ENCODE peak calls at places on chromosomes 2 and 18, in four cellular contexts. G is NCI-H774; D is stimulated activated CD8-positive, alpha-beta memory T cell treated with anti-CD3 and anti-CD28 coated beads, Interleukin-15, amount 100 ng/mL, for 1 hour; E is KBM-7. R is an unnamed sample.

GRCh38 chr18:49514577-49514976 is 27.5 kb upstream of the C18orf32 start:
- DNase-seq in G (no peak), D (no peak), E (no peak), R (no peak)

GRCh38 chr2:142857247-142858154 is 20.0 kb upstream of the KYNU start:
- DNase-seq in G (no peak), D (no peak), E (no peak), R (no peak)

GRCh38 chr2:223788826-223789225 is 48.6 kb downstream of the AP1S3 start:
- DNase-seq in G (no peak), D (no peak), E (no peak), R (no peak)

GRCh38 chr2:13005761-13006336 is 289.1 kb downstream of the TRIB2 start:
- DNase-seq in G (no peak), D (no peak), E (peak; percentile 3), R (no peak)

GRCh38 chr18:50475538-50476193 is 84.2 kb upstream of the MAPK4 start:
- DNase-seq in G (no peak), D (no peak), E (no peak), R (no peak)

GRCh38 chr2:126700677-126701076 is 44.7 kb downstream of the GYPC start:
- DNase-seq in G (no peak), D (no peak), E (no peak), R (no peak)

GRCh38 chr18:77102246-77103040 is 30.1 kb downstream of the MBP start:
- DNase-seq in G (no peak), D (no peak), E (peak; percentile 36), R (no peak)

GRCh38 chr2:42969231-42970150 is 177.1 kb upstream of the HAAO start:
- DNase-seq in G (no peak), D (no peak), E (no peak), R (no peak)

GRCh38 chr2:37323176-37323575 is 1.5 kb downstream of the PRKD3 start:
- DNase-seq in G (no peak), D (no peak), E (no peak), R (no peak)

GRCh38 chr2:151333083-151333482 is 24.3 kb upstream of the TNFAIP6 start:
- DNase-seq in G (no peak), D (no peak), E (no peak), R (no peak)